ENCODE peak calls at places on chromosomes 13 and 19, in eight cellular contexts. T is HFF-Myc, M is omental fat pad, K is PC-3, V is neural crest cell, X is Calu3, D is fibroblast of lung, P is mucosa of descending colon. O is an unnamed sample.

GRCh38 chr19:42471554-42472249 is 29.0 kb upstream of the CXCL17 start:
- DNase-seq in T (no peak), M (no peak), K (peak; percentile 85), V (no peak), X (peak; percentile 61), D (no peak), P (no peak), O (no peak)

GRCh38 chr19:33763661-33764343 is 32.9 kb upstream of the KCTD15 start:
- DNase-seq in T (no peak), M (no peak), K (no peak), V (no peak), X (no peak), D (no peak), P (no peak), O (no peak)

GRCh38 chr13:32731576-32731975 is 145.3 kb downstream of the PDS5B start:
- DNase-seq in T (peak; percentile 11), M (no peak), K (peak; percentile 58), V (no peak), X (no peak), D (peak; percentile 54), P (no peak), O (no peak)

GRCh38 chr13:58324130-58324529 is 692.6 kb downstream of the PCDH17 start:
- DNase-seq in T (no peak), M (no peak), K (no peak), V (no peak), X (no peak), D (peak; percentile 15), P (no peak), O (no peak)

GRCh38 chr13:26784704-26785639 is 24.4 kb upstream of the GPR12 start:
- DNase-seq in T (no peak), M (no peak), K (no peak), V (no peak), X (no peak), D (no peak), P (peak; percentile 61), O (no peak)

GRCh38 chr13:50636007-50636704 is 207.3 kb downstream of the DLEU7 start:
- DNase-seq in T (no peak), M (no peak), K (no peak), V (no peak), X (no peak), D (no peak), P (no peak), O (no peak)

GRCh38 chr13:94382520-94382919 is 97.0 kb downstream of the DCT start:
- DNase-seq in T (no peak), M (no peak), K (no peak), V (no peak), X (no peak), D (no peak), P (no peak), O (no peak)

GRCh38 chr13:59458908-59459579 is 704.7 kb downstream of the DIAPH3 start:
- DNase-seq in T (peak; percentile 69), M (no peak), K (peak; percentile 76), V (no peak), X (no peak), D (peak; percentile 96), P (no peak), O (peak; percentile 32)

GRCh38 chr19:12126707-12127106 is 13.4 kb downstream of the ZNF20 start:
- DNase-seq in T (no peak), M (no peak), K (no peak), V (no peak), X (no peak), D (no peak), P (no peak), O (no peak)

GRCh38 chr13:113398963-113399754 is 35.2 kb upstream of the GRTP1 start:
- DNase-seq in T (no peak), M (no peak), K (no peak), V (no peak), X (no peak), D (no peak), P (no peak), O (peak; percentile 48)

GRCh38 chr13:113548171-113548641 is 36.3 kb upstream of the TFDP1 start:
- DNase-seq in T (no peak), M (no peak), K (no peak), V (no peak), X (no peak), D (no peak), P (no peak), O (no peak)

GRCh38 chr13:28415994-28416411 is 78.9 kb downstream of the FLT1 start:
- DNase-seq in T (no peak), M (no peak), K (peak; percentile 3), V (no peak), X (no peak), D (no peak), P (no peak), O (no peak)

GRCh38 chr13:50129065-50129922 is 114.0 kb downstream of the KCNRG start:
- DNase-seq in T (no peak), M (no peak), K (no peak), V (no peak), X (no peak), D (no peak), P (no peak), O (no peak)

GRCh38 chr19:38543807-38544568 is 73.8 kb downstream of the MAP4K1 start:
- DNase-seq in T (peak; percentile 32), M (peak; percentile 58), K (peak; percentile 80), V (no peak), X (peak; percentile 78), D (peak; percentile 80), P (peak; percentile 68), O (peak; percentile 63)

GRCh38 chr13:48994731-48995130 is 19.0 kb downstream of the FNDC3A start:
- DNase-seq in T (no peak), M (no peak), K (no peak), V (no peak), X (no peak), D (peak; percentile 45), P (no peak), O (no peak)

GRCh38 chr19:39765091-39766076 is 13.3 kb upstream of the LEUTX start:
- DNase-seq in T (peak; percentile 20), M (peak; percentile 42), K (peak; percentile 57), V (peak; percentile 76), X (peak; percentile 71), D (peak; percentile 53), P (no peak), O (no peak)

DNA sequence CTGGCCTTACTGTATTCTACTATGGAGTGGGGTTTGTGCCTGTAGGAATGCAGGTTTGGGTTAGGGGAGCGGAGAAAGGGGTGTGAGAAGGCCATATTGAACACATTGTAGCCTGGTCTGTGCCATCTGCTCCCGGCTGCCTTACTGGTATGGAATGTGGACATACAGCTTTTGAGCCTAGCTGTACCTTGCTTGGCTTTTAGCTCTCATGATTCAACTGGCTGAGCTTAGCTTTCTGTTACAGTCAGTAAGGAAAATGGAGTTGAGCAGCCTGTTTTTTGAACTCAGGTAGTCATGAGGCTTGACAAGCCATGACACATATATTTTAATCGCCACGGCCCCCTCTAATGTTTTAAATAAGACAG is 41.6 kb downstream of the ARHGAP35 start:
- DNase-seq in T (no peak), M (no peak), K (peak; percentile 86), V (no peak), X (peak; percentile 72), D (no peak), P (no peak), O (no peak)
- TF ChIP-seq CTCF in T (no peak), M (no peak), K (no peak), V (no peak), X (no peak), D (no peak), P (no peak), O (no peak)

DNA sequence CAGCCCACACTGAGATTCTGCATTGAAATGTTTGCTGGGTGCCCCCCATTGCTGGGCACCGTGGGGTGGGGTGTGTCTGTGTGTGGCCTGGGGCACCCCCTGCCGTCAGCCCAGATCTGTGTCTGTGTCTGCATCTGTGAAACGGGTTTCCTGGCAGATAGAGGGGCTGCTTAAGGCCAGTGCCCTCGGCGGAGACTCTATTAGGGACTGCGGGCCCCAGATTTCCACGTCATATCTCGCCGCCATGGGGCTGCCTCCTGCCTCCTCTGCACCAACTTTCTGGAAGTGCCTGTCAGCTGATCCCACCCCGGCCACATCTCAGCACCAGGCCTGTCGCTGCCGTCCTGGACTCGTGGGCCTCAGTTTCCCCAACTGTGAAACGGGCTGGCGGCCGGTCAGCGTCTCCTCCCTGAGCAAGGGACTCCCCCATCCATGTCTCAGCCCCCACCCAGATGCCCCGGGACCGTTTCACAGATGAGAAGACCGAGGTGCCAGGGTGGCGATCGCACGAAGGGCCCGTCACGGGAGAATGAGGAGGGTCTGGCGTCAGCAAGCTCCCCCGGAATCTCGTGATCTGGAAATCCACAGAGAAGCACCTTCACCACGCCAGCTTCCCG is 21.4 kb downstream of the ARID3A start:
- DNase-seq in T (no peak), M (no peak), K (no peak), V (no peak), X (no peak), D (no peak), P (peak; percentile 48), O (no peak)
- TF ChIP-seq CTCF in T (no peak), M (no peak), K (no peak), V (no peak), X (no peak), D (no peak), P (no peak), O (no peak)

DNA sequence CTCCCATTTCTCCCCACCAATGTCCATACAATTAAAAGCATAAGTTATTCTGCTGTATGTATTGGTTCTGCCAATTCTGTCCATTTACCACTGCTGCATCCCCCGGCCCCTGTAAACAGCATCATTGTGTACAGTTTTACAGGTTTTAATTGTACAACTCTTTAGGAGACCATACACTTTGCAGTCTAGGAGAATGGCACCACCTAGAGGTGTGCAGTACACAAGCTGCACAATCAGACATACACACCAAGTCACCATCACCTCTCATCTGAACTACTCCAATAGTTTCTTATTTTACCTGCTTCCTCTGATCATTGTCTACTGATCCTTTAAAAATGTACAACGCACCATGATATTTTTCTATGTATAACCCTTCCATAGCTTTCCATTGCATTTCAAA is 855.9 kb upstream of the KLHL1 start:
- DNase-seq in T (no peak), M (no peak), K (peak; percentile 25), V (no peak), X (peak; percentile 1), D (peak; percentile 17), P (no peak), O (no peak)
- TF ChIP-seq CTCF in T (no peak), M (no peak), K (peak; percentile 59), V (peak; percentile 50), X (no peak), D (peak; percentile 44), P (no peak), O (no peak)

DNA sequence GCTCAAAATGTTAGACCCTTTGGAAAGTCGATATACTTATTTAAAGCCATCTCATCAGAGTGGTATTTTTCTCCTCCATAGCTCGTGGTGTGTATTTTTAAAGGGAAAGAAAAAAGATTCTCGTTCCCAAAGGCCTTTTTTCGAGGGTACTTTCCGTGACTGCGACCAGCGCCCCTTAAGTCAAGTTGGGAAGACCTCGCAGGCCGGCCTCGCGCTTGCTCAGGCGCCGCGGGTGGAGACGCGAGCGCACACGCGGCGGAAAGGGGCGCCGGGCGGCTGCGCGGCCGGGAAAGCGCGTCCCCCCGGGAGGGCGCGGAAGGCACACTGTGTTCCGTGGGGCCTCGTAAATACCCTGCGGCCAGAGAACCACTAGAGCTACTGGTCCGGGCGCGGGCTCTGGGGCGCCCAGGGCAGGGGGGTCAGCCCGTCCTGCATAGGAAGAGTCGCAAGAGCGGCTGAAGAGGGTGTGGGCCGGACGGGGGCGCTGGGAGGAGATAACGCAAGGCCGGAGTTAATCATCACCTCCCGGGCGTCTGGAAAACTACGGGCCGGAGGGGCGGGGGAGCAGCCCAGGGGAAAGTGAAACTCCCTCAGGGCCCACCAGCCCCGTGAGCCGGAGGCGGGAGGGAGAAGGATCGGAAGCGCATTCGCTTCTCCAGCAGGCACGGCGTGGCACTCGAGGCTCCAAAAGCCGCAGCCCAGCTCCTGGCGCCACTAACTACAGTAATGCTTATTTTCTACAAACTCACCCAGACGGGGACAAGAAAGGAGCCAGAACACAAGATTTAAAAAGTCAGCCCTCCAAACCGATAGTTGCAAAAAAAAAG is 1.2 kb upstream of the WBP4 start:
- DNase-seq in T (peak; percentile 59), M (peak; percentile 79), K (peak; percentile 75), V (peak; percentile 80), X (peak; percentile 88), D (peak; percentile 91), P (peak; percentile 94), O (peak; percentile 63)
- TF ChIP-seq CTCF in T (peak; percentile 26), M (no peak), K (peak; percentile 46), V (peak; percentile 37), X (no peak), D (peak; percentile 26), P (no peak), O (peak; percentile 36)